ENCODE peak calls at places on chromosomes 1 and 21, in ten cellular contexts. Y is CD4-positive, alpha-beta T cell; S is H9; U is glutamatergic neuron; J is cortex of kidney; Z is Daoy; I is GM03348; Q is H54; O is Right ventricle myocardium inferior; V is activated CD8-positive, alpha-beta memory T cell treated with anti-CD3 and anti-CD28 coated beads for 24 hours. R is an unnamed sample.

GRCh38 chr1:32208891-32209309 is at the start of gene DCDC2B:
- DNase-seq in Y (no peak), S (no peak), U (no peak), J (no peak), Z (peak; percentile 78), I (no peak), Q (peak; percentile 40), O (no peak), V (no peak), R (no peak)

GRCh38 chr1:111792249-111792648 is 36.5 kb downstream of the DDX20 start:
- DNase-seq in Y (no peak), S (no peak), U (no peak), J (no peak), Z (no peak), I (no peak), Q (no peak), O (no peak), V (no peak), R (no peak)

GRCh38 chr1:44634790-44635189 is 39.5 kb downstream of the TMEM53 start:
- DNase-seq in Y (no peak), S (no peak), U (no peak), J (no peak), Z (no peak), I (no peak), Q (no peak), O (no peak), V (no peak), R (no peak)

GRCh38 chr1:1005774-1006304 is 5.9 kb upstream of the HES4 start:
- DNase-seq in Y (no peak), S (no peak), U (no peak), J (no peak), Z (no peak), I (no peak), Q (no peak), O (peak; percentile 50), V (no peak), R (no peak)

GRCh38 chr1:177122461-177122860 is 42.1 kb downstream of the ASTN1 start:
- DNase-seq in Y (no peak), S (no peak), U (no peak), J (no peak), Z (no peak), I (no peak), Q (no peak), O (no peak), V (no peak), R (no peak)

GRCh38 chr1:174795806-174796205 is 203.9 kb upstream of the CACYBP start:
- DNase-seq in Y (no peak), S (no peak), U (no peak), J (no peak), Z (peak; percentile 19), I (no peak), Q (no peak), O (no peak), V (no peak), R (no peak)

GRCh38 chr1:45004281-45004920 is 6.7 kb downstream of the HECTD3 start:
- DNase-seq in Y (no peak), S (no peak), U (no peak), J (no peak), Z (no peak), I (no peak), Q (no peak), O (no peak), V (no peak), R (no peak)

GRCh38 chr1:208243851-208244583 is at the start of gene PLXNA2:
- DNase-seq in Y (peak; percentile 27), S (peak; percentile 91), U (peak; percentile 83), J (peak; percentile 24), Z (peak; percentile 82), I (peak; percentile 90), Q (peak; percentile 73), O (peak; percentile 94), V (peak; percentile 79), R (peak; percentile 67)

GRCh38 chr1:207342351-207342750 is 20.9 kb downstream of the CD55 start:
- DNase-seq in Y (no peak), S (no peak), U (no peak), J (no peak), Z (no peak), I (no peak), Q (no peak), O (no peak), V (no peak), R (no peak)

GRCh38 chr1:20731057-20731991 is 1.2 kb downstream of the SH2D5 start:
- DNase-seq in Y (no peak), S (no peak), U (no peak), J (no peak), Z (peak; percentile 20), I (peak; percentile 29), Q (no peak), O (no peak), V (peak; percentile 70), R (peak; percentile 51)

GRCh38 chr1:64933296-64934070 is 32.9 kb downstream of the JAK1 start:
- DNase-seq in Y (no peak), S (no peak), U (no peak), J (no peak), Z (peak; percentile 48), I (peak; percentile 80), Q (peak; percentile 27), O (peak; percentile 61), V (no peak), R (peak; percentile 66)

GRCh38 chr1:223331929-223332328 is 32.0 kb downstream of the SUSD4 start:
- DNase-seq in Y (no peak), S (no peak), U (no peak), J (no peak), Z (peak; percentile 76), I (peak; percentile 73), Q (peak; percentile 15), O (no peak), V (no peak), R (no peak)

GRCh38 chr1:20124451-20125057 is 5.2 kb upstream of the PLA2G2D start:
- DNase-seq in Y (no peak), S (no peak), U (no peak), J (no peak), Z (peak; percentile 89), I (peak; percentile 81), Q (peak; percentile 56), O (no peak), V (no peak), R (no peak)

GRCh38 chr1:70909262-70909817 is 138.3 kb downstream of the PTGER3 start:
- DNase-seq in Y (no peak), S (no peak), U (no peak), J (no peak), Z (no peak), I (no peak), Q (no peak), O (no peak), V (no peak), R (no peak)

GRCh38 chr21:32330784-32331311 is 32.2 kb downstream of the MRAP start:
- DNase-seq in Y (no peak), S (no peak), U (no peak), J (no peak), Z (no peak), I (no peak), Q (no peak), O (no peak), V (no peak), R (no peak)

GRCh38 chr1:53294557-53294956 is 33.3 kb downstream of the LRP8 start:
- DNase-seq in Y (no peak), S (no peak), U (no peak), J (no peak), Z (peak; percentile 77), I (peak; percentile 57), Q (peak; percentile 84), O (peak; percentile 21), V (no peak), R (no peak)

GRCh38 chr1:224488806-224489584 is 54.4 kb upstream of the WDR26 start:
- DNase-seq in Y (no peak), S (no peak), U (no peak), J (no peak), Z (peak; percentile 43), I (no peak), Q (no peak), O (no peak), V (no peak), R (no peak)

GRCh38 chr1:3348196-3348865 is 106.1 kb upstream of the ARHGEF16 start:
- DNase-seq in Y (no peak), S (no peak), U (no peak), J (no peak), Z (no peak), I (no peak), Q (no peak), O (no peak), V (no peak), R (no peak)

GRCh38 chr1:93588955-93589354 is 92.7 kb downstream of the BCAR3 start:
- DNase-seq in Y (no peak), S (no peak), U (no peak), J (no peak), Z (no peak), I (no peak), Q (no peak), O (no peak), V (no peak), R (no peak)

GRCh38 chr1:66197785-66198184 is 336.2 kb upstream of the SGIP1 start:
- DNase-seq in Y (no peak), S (no peak), U (no peak), J (no peak), Z (no peak), I (no peak), Q (no peak), O (no peak), V (no peak), R (no peak)

R was measured in hepatic stellate cell.